ENCODE peak calls at places on chromosomes 16 and 17, in six cellular contexts. M is thoracic aorta, N is AG10803, Y is BE2C, J is cardiac fibroblast, L is fibroblast of lung. D is an unnamed sample.

GRCh38 chr17:35254107-35254802 is 11.4 kb downstream of the SLFN5 start:
- DNase-seq in L (peak), M (peak), Y (no peak), J (peak), N (peak), D (peak)

GRCh38 chr16:15593235-15593634 is 49.7 kb downstream of the MARF1 start:
- DNase-seq in J (no peak), N (no peak), L (no peak), M (no peak), Y (no peak), D (no peak)

GRCh38 chr17:15436399-15437369 is 30.7 kb downstream of the CDRT4 start:
- DNase-seq in M (no peak), Y (peak), L (peak), N (peak), J (peak), D (no peak)

GRCh38 chr17:17837966-17838962 is 1.5 kb upstream of the SREBF1 start:
- DNase-seq in Y (no peak), M (no peak), L (peak), J (peak), N (no peak), D (no peak)

GRCh38 chr16:10526962-10527361 is 53.4 kb downstream of the EMP2 start:
- DNase-seq in Y (no peak), N (no peak), L (no peak), J (no peak), M (no peak), D (no peak)

GRCh38 chr17:64787921-64788271 is 125.8 kb upstream of the SMURF2 start:
- DNase-seq in L (no peak), N (no peak), M (no peak), J (no peak), Y (no peak), D (no peak)

GRCh38 chr17:41870627-41871026 is 5.4 kb upstream of the KLHL11 start:
- DNase-seq in J (no peak), M (no peak), N (no peak), L (no peak), Y (peak), D (no peak)

GRCh38 chr17:31541559-31541958 is 150.1 kb downstream of the RAB11FIP4 start:
- DNase-seq in L (no peak), N (no peak), Y (peak), M (no peak), J (no peak), D (no peak)

GRCh38 chr17:57406131-57406980 is 150.0 kb downstream of the MSI2 start:
- DNase-seq in L (peak), J (peak), Y (no peak), M (no peak), N (peak), D (no peak)

GRCh38 chr17:78986048-78986648 is 6.4 kb upstream of the LGALS3BP start:
- DNase-seq in J (peak), N (peak), M (no peak), L (peak), Y (no peak), D (no peak)

GRCh38 chr16:48160575-48160974 is 4.8 kb upstream of the ABCC12 start:
- DNase-seq in N (no peak), Y (no peak), M (no peak), L (no peak), J (peak), D (peak)

GRCh38 chr17:83109793-83110645 is 30.6 kb downstream of the METRNL start:
- DNase-seq in N (peak), Y (peak), M (peak), L (peak), J (peak), D (peak)

GRCh38 chr17:35489944-35490343 is 41.4 kb upstream of the SLFN13 start:
- DNase-seq in J (no peak), L (no peak), M (no peak), N (no peak), Y (no peak), D (no peak)

GRCh38 chr16:86778108-86778745 is 199.9 kb downstream of the FOXL1 start:
- DNase-seq in J (no peak), L (no peak), M (no peak), N (no peak), Y (no peak), D (no peak)

GRCh38 chr17:1029912-1030656 is 33.2 kb downstream of the TIMM22 start:
- DNase-seq in N (no peak), M (no peak), J (no peak), Y (peak), L (no peak), D (no peak)

DNA sequence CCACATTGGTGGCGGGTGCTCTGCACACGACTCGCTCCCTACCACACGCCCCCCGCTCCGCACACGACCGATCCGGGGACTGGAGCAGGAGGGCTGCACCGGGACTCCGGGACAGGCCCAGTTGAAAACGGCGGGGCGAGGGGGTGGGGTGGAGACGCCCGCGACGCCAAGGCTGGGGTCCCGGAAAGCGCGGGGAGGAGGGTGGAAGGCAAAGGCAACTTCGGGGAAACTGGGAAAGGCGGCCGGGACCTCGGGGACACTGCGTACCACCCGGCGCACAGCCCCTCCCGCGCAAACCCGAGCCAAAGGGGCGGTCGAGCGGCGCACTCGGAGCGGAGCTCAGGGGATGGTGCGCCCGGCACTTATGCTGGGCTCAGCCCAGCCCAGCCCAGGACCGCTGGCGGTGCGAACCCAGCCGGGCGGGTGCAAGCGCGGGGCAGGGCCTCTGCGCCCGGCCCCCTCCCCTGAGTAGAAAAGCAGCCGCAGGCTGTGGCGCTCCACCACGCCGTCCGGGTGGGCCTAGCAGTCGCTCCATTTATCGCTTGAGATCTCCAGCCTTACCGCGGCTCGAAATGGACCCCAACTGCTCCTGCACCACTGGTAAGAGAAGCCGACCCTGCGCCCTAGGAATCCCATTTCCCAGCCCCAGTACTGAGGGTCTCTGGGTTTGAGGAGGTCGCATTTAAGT is at the start of gene MT1M:
- DNase-seq in M (no peak), J (no peak), Y (no peak), L (no peak), N (no peak), D (no peak)
- H3K4me3 ChIP-seq in M (peak), J (peak), Y (peak), L (peak), N (peak), D (peak)

GRCh38 chr16:2963611-2964415 is at the start of gene KREMEN2:
- DNase-seq in N (no peak), J (no peak), Y (peak), M (no peak), L (no peak), D (no peak)
- H3K4me3 ChIP-seq in N (peak), J (peak), Y (peak), M (peak), L (peak), D (peak)

GRCh38 chr17:48529191-48529979 is 1.4 kb downstream of the HOXB1 start:
- DNase-seq in J (no peak), Y (no peak), L (no peak), M (no peak), N (no peak), D (no peak)
- H3K4me3 ChIP-seq in J (no peak), Y (no peak), L (no peak), M (no peak), N (no peak), D (no peak)

GRCh38 chr17:49438885-49439284 is 24.2 kb upstream of the PHB1 start:
- DNase-seq in L (no peak), J (no peak), N (no peak), M (no peak), Y (no peak), D (no peak)
- H3K4me3 ChIP-seq in L (no peak), J (no peak), N (no peak), M (no peak), Y (no peak), D (no peak)

GRCh38 chr16:66695474-66695934 is 1.0 kb downstream of the CMTM4 start:
- DNase-seq in Y (no peak), M (no peak), N (no peak), L (no peak), J (no peak), D (no peak)
- H3K4me3 ChIP-seq in Y (peak), M (peak), N (peak), L (peak), J (peak), D (peak)

DNA sequence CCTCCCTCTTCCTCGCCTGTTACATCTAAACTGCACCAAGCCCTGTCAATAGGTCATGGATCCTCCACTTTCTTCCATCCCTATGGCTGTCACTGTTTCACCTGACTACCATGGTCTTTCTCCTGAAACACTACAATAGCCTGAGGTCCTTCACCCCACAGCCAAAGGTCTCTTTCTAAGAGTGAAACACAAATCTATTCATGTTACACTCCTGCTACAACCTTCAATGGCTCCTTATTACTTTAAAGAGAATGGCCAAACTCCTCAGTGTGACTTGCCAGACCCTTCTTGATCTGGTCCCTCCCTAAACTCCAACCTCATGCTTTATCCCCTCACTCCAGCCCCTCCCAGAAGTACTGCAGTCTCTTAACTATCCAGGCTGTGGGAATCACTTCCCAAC is 618 bp upstream of the PIK3R6 start:
- DNase-seq in M (no peak), N (no peak), J (no peak), Y (no peak), L (no peak), D (no peak)
- H3K4me3 ChIP-seq in M (no peak), N (no peak), J (no peak), Y (no peak), L (no peak), D (no peak)

GRCh38 chr16:54228325-54228724 is 58.3 kb downstream of the IRX3 start:
- DNase-seq in J (no peak), M (no peak), N (no peak), L (no peak), Y (no peak), D (no peak)

GRCh38 chr16:54236761-54237160 is 49.8 kb downstream of the IRX3 start:
- DNase-seq in L (no peak), M (no peak), J (peak), Y (no peak), N (peak), D (peak)

GRCh38 chr16:54233626-54234025 is 53.0 kb downstream of the IRX3 start:
- DNase-seq in M (no peak), J (no peak), L (no peak), Y (peak), N (peak), D (no peak)

DNA sequence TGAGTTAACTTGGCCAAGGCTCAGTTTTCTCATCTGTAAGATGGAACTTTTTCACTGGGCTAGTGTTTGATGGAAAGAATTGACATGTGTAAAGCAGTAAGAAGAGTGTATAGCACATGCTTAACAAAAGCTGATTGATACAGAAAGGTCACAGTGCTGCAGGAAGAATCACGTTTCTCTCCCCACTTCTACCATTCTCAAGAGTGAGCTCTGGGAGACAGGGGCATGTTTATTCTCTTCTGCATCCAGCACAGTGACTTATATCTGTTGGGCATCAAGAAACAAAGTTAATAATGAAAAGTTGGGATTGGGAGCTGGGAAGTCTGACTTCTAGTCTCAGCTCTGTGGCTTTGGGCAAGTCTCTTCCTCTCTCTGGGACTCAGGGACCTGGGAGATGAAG is 55.3 kb downstream of the IRX3 start:
- DNase-seq in J (no peak), L (no peak), N (no peak), M (no peak), Y (no peak), D (no peak)
- H3K4me3 ChIP-seq in J (no peak), L (no peak), N (no peak), M (no peak), Y (no peak), D (no peak)

GRCh38 chr17:73305845-73306836 is 5.7 kb downstream of the CDC42EP4 start:
- DNase-seq in M (no peak), N (no peak), J (no peak), Y (no peak), L (no peak), D (no peak)
- H3K4me3 ChIP-seq in M (peak), N (peak), J (no peak), Y (peak), L (peak), D (peak)

GRCh38 chr16:25031132-25031440 is 15.9 kb upstream of the ARHGAP17 start:
- DNase-seq in N (no peak), Y (no peak), L (no peak), J (no peak), M (no peak), D (no peak)

GRCh38 chr16:25033852-25034251 is 18.7 kb upstream of the ARHGAP17 start:
- DNase-seq in N (peak), J (peak), Y (no peak), L (peak), M (no peak), D (no peak)

GRCh38 chr16:25031441-25032307 is 16.5 kb upstream of the ARHGAP17 start:
- DNase-seq in J (peak), M (peak), Y (peak), L (peak), N (peak), D (peak)

GRCh38 chr16:25027781-25028180 is 12.6 kb upstream of the ARHGAP17 start:
- DNase-seq in J (no peak), N (no peak), L (no peak), Y (no peak), M (no peak), D (no peak)

GRCh38 chr16:25030420-25031131 is 15.4 kb upstream of the ARHGAP17 start:
- DNase-seq in J (no peak), N (no peak), Y (no peak), M (no peak), L (no peak), D (no peak)
- H3K4me3 ChIP-seq in J (no peak), N (no peak), Y (peak), M (peak), L (no peak), D (no peak)

GRCh38 chr16:85560932-85561247 is 52.2 kb upstream of the GSE1 start:
- DNase-seq in Y (no peak), M (no peak), L (no peak), N (no peak), J (no peak), D (no peak)

GRCh38 chr16:85556456-85557082 is 56.6 kb upstream of the GSE1 start:
- DNase-seq in M (no peak), L (no peak), J (peak), N (no peak), Y (peak), D (no peak)

GRCh38 chr16:85557083-85557975 is 55.8 kb upstream of the GSE1 start:
- DNase-seq in J (peak), Y (no peak), L (no peak), M (no peak), N (no peak), D (no peak)

GRCh38 chr16:85555549-85556455 is 57.3 kb upstream of the GSE1 start:
- DNase-seq in N (peak), L (no peak), M (no peak), J (peak), Y (peak), D (no peak)

GRCh38 chr16:85557976-85558589 is 55.0 kb upstream of the GSE1 start:
- DNase-seq in L (no peak), M (no peak), Y (no peak), N (no peak), J (no peak), D (no peak)
- H3K4me3 ChIP-seq in L (peak), M (peak), Y (peak), N (peak), J (peak), D (peak)